ENCODE peak calls at places on chromosome 7, in seven cellular contexts. W is endothelial cell of umbilical vein, R is progenitor cell of endocrine pancreas, D is IMR-90, F is HL-60, Q is cardiac muscle cell, N is astrocyte of the spinal cord. M is an unnamed sample.
A peak's percentile ranks its signal among the peaks of the same experiment; 100 is the strongest.

GRCh38 chr7:91242097-91242846 is 22.0 kb upstream of the FZD1 start:
- DNase-seq in Q (peak; percentile 24), N (peak; percentile 52), W (no peak), R (no peak), F (no peak), D (peak; percentile 66), M (no peak)

GRCh38 chr7:106056513-106057203 is 55.5 kb downstream of the SYPL1 start:
- DNase-seq in Q (peak; percentile 86), D (peak; percentile 69), W (peak; percentile 70), R (peak; percentile 49), N (peak; percentile 69), F (peak; percentile 15), M (peak; percentile 62)

GRCh38 chr7:5143935-5144903 is 45.8 kb upstream of the WIPI2 start:
- DNase-seq in R (no peak), N (no peak), W (no peak), F (peak; percentile 18), Q (peak; percentile 70), D (peak; percentile 1), M (peak; percentile 58)

GRCh38 chr7:101386558-101387199 is 24.0 kb downstream of the COL26A1 start:
- DNase-seq in N (no peak), F (no peak), W (no peak), D (peak; percentile 4), R (no peak), Q (no peak), M (no peak)

GRCh38 chr7:20408467-20408826 is 77.7 kb downstream of the ITGB8 start:
- DNase-seq in W (no peak), D (peak; percentile 19), N (no peak), Q (peak; percentile 85), F (no peak), R (no peak), M (no peak)

GRCh38 chr7:29488977-29489376 is 74.7 kb upstream of the PRR15 start:
- DNase-seq in R (no peak), W (peak; percentile 86), D (peak; percentile 24), Q (peak; percentile 90), N (peak; percentile 81), F (no peak), M (no peak)

GRCh38 chr7:4613855-4614548 is 68.1 kb upstream of the FOXK1 start:
- DNase-seq in D (peak; percentile 75), F (no peak), Q (peak; percentile 77), R (no peak), N (peak; percentile 65), W (no peak), M (no peak)

GRCh38 chr7:73870041-73870492 is 9.1 kb downstream of the TMEM270 start:
- DNase-seq in D (no peak), N (no peak), R (no peak), Q (no peak), F (no peak), W (no peak), M (no peak)

GRCh38 chr7:158811461-158811860 is 17.8 kb downstream of the ESYT2 start:
- DNase-seq in R (no peak), W (no peak), N (peak; percentile 78), D (peak; percentile 63), F (peak; percentile 57), Q (peak; percentile 85), M (no peak)

GRCh38 chr7:55387062-55387965 is 22.2 kb downstream of the LANCL2 start:
- DNase-seq in N (peak; percentile 60), Q (peak; percentile 9), W (peak; percentile 13), D (peak; percentile 19), R (no peak), F (no peak), M (no peak)

GRCh38 chr7:55774327-55775050 is 88.1 kb downstream of the SEPTIN14 start:
- DNase-seq in D (no peak), Q (no peak), F (no peak), R (no peak), N (peak; percentile 1), W (no peak), M (no peak)

GRCh38 chr7:90425376-90425775 is 22.1 kb downstream of the CLDN12 start:
- DNase-seq in Q (no peak), F (no peak), N (no peak), D (peak; percentile 21), R (no peak), W (no peak), M (no peak)

GRCh38 chr7:15461576-15461975 is 100.2 kb downstream of the AGMO start:
- DNase-seq in F (no peak), Q (peak; percentile 87), N (peak; percentile 94), D (peak; percentile 87), W (peak; percentile 52), R (no peak), M (no peak)

GRCh38 chr7:149097088-149097487 is 6.6 kb upstream of the ZNF786 start:
- DNase-seq in N (no peak), R (no peak), W (no peak), F (no peak), D (peak; percentile 28), Q (no peak), M (no peak)

GRCh38 chr7:4434306-4434705 is 247.8 kb upstream of the FOXK1 start:
- DNase-seq in W (no peak), Q (no peak), F (no peak), R (no peak), D (no peak), N (no peak), M (no peak)

GRCh38 chr7:75946207-75946855 is 31.4 kb downstream of the POR start:
- DNase-seq in N (no peak), W (no peak), D (no peak), Q (no peak), R (no peak), F (no peak), M (no peak)

GRCh38 chr7:106041140-106041717 is 70.9 kb downstream of the SYPL1 start:
- DNase-seq in Q (no peak), N (peak; percentile 35), R (peak; percentile 25), W (peak; percentile 35), F (no peak), D (peak; percentile 29), M (no peak)

GRCh38 chr7:151632750-151633515 is 113.2 kb upstream of the RHEB start:
- DNase-seq in W (peak; percentile 34), Q (peak; percentile 59), D (peak; percentile 23), R (peak; percentile 20), F (peak; percentile 91), N (peak; percentile 52), M (peak; percentile 35)

GRCh38 chr7:22154130-22154529 is 202.8 kb downstream of the RAPGEF5 start:
- DNase-seq in Q (peak; percentile 7), F (no peak), W (peak; percentile 63), D (no peak), R (no peak), N (peak; percentile 32), M (no peak)

GRCh38 chr7:82015751-82016150 is 245.9 kb upstream of the HGF start:
- DNase-seq in D (peak; percentile 17), W (no peak), F (no peak), R (no peak), N (no peak), Q (no peak), M (no peak)

DNA sequence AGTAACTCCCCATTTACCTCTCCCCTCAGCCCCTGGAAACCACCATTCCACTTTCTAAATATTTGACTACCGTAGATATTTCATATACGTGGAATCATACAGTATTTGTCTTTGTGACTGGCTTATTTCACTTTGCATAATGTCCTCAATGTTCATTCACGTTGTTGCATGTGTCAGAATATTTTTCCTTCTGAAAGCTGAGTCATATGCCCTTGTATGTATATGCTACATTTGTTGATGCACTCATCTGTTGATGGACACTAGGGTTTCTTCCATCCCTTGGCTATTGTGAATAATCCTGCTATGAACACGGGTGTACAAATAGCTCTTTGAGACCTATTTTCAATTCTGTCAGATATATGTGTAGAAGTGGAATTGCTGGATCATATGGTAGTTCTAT is 25.8 kb upstream of the TSPAN13 start:
- DNase-seq in N (no peak), R (no peak), F (no peak), Q (no peak), D (peak; percentile 24), W (no peak), M (no peak)
- TF ChIP-seq CTCF in N (no peak), R (no peak), F (no peak), Q (no peak), D (no peak), W (no peak), M (no peak)

DNA sequence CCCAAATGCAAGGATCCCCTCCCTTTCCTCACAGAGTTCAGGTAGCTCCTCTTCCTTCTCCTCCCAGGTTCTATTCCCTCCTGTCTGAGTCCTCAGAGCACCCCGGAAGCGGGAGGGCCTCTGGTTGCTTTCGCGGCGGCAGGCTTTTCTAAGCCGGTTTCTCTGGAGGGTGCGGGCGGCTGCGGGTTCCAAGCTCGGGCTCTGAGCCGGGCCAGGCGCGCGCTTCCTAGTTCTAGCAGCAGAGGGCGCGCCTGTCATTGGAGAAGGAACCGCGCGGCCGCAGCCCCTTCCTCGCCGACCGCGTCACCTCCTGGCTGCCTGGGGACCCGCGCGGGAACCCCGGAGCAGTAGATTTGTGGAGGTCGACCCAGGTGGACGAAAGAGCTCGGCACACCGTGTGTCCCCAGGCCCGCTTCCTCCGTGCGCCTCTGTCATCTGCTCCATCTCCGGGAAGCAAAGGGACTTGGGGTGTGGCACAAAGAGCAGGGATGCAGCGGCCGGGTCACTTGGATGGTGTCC is 388.9 kb upstream of the PODXL start:
- DNase-seq in Q (peak; percentile 50), R (peak; percentile 72), N (peak; percentile 47), D (peak; percentile 11), W (peak; percentile 46), F (peak; percentile 13), M (no peak)
- TF ChIP-seq CTCF in Q (peak; percentile 87), R (peak; percentile 95), N (peak; percentile 93), D (peak; percentile 77), W (peak; percentile 93), F (no peak), M (no peak)

DNA sequence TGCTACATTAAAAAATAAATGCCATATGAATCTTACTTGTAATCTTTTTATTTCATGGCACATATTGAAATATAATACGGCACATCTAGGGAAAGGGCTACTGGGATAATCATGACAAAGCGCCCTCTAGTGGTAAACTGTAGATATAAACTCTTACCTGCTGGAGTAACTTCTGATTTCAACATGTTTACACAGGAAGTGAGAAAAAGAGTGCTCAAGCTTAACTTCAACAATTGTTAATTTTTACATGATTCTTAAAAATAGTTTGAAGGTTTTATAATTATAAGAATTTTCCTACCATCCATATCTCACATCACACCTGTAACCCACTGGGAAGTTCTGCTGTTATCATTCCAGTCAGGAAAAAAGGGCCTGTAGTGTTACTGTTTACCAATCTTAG is 2.0 kb upstream of the HEPACAM2 start:
- DNase-seq in W (peak; percentile 67), F (peak; percentile 28), Q (peak; percentile 80), R (no peak), D (peak; percentile 70), N (peak; percentile 63), M (no peak)
- TF ChIP-seq CTCF in W (peak; percentile 52), F (peak; percentile 68), Q (peak; percentile 62), R (peak; percentile 91), D (peak; percentile 76), N (peak; percentile 57), M (peak; percentile 94)

DNA sequence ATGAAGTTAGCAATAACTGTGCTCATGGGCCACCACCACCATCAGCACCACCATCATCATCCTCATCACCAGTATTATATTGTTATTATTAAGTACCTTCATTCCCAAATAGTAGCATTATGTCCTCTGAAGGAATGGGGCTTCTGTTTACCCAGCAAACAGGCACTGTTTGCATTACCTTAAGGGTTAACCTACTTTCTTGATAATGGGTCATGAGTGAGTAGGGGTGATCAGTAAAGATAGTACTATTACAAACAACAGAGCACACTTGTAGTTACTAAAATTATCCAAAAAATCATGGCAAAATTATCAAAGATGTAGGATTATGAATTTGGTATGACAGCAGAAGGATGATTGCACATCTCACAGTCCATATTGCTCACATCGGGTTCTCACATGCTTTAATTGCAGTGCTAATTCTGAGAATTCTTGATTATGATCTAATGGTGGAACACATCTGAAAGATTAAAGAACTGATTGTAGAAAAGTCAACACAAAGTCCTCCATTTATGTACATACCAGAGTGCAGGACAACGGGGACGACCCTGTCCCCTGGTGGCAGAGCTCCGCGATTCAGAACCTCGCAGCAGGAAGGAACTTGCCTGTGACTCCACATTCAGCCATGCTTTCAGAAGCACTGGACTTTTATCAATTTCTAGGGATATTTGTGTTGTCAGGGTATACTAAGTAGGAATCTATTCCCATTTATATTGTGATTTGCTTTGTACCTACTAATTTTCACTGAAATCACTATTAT is 31.0 kb downstream of the PDE1C start:
- DNase-seq in N (no peak), F (no peak), Q (no peak), W (no peak), R (no peak), D (no peak), M (no peak)
- TF ChIP-seq CTCF in N (peak; percentile 3), F (peak; percentile 4), Q (no peak), W (no peak), R (peak; percentile 56), D (no peak), M (no peak)